ENCODE peak calls at places on chromosome 6, in four cellular contexts. X, D, S and J are unnamed samples.

GRCh38 chr6:35049885-35050284 is 91.3 kb downstream of the TCP11 start:
- DNase-seq in D (no peak), X (no peak), S (no peak), J (peak; percentile 76)

GRCh38 chr6:130713144-130713543 is 114.1 kb upstream of the SMLR1 start:
- DNase-seq in X (no peak), S (no peak), D (no peak), J (no peak)

GRCh38 chr6:168678588-168678987 is 237.6 kb downstream of the SMOC2 start:
- DNase-seq in S (no peak), X (no peak), D (no peak), J (no peak)

GRCh38 chr6:55293116-55293515 is 34.2 kb upstream of the GFRAL start:
- DNase-seq in X (peak; percentile 25), D (no peak), S (no peak), J (no peak)

GRCh38 chr6:107361568-107362270 is 97.6 kb downstream of the PDSS2 start:
- DNase-seq in D (no peak), S (no peak), X (no peak), J (no peak)

GRCh38 chr6:31969712-31970603 is 2.0 kb downstream of the DXO start:
- DNase-seq in D (no peak), X (no peak), S (no peak), J (no peak)

GRCh38 chr6:18308070-18308735 is 43.9 kb upstream of the DEK start:
- DNase-seq in X (no peak), D (no peak), S (no peak), J (no peak)

GRCh38 chr6:36312854-36313627 is 23.6 kb downstream of the BNIP5 start:
- DNase-seq in X (peak; percentile 56), S (no peak), D (no peak), J (peak; percentile 82)

GRCh38 chr6:21355638-21356037 is 237.9 kb upstream of the SOX4 start:
- DNase-seq in X (no peak), S (no peak), D (no peak), J (no peak)

GRCh38 chr6:21354805-21355238 is 238.7 kb upstream of the SOX4 start:
- DNase-seq in D (no peak), S (no peak), X (peak; percentile 42), J (no peak)

GRCh38 chr6:21359926-21360325 is 233.6 kb upstream of the SOX4 start:
- DNase-seq in D (no peak), S (no peak), X (no peak), J (no peak)

GRCh38 chr6:21357262-21357661 is 236.3 kb upstream of the SOX4 start:
- DNase-seq in X (no peak), D (no peak), S (no peak), J (no peak)

DNA sequence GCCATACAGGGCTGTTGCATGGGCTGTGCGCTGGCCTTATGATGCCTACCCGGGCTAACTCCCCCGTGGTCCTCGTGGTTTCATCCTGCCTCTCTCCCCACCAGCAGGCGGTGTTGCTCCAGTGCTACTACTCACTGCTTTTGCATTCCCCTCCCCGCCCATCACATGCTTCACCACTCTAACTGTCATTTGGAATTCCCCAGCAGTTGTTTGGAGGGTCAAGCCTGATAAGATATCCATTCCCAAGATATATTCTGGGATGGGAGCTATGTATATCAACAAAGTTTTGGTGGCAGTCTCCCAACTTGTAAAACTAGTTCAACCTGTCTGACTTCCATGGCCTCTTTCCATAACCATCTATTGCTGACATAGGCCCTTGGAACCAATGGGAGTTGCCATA is 233.2 kb upstream of the SOX4 start:
- DNase-seq in X (peak; percentile 53), D (no peak), S (no peak), J (no peak)
- TF ChIP-seq CTCF in X (peak; percentile 22), D (no peak), S (no peak), J (no peak)

DNA sequence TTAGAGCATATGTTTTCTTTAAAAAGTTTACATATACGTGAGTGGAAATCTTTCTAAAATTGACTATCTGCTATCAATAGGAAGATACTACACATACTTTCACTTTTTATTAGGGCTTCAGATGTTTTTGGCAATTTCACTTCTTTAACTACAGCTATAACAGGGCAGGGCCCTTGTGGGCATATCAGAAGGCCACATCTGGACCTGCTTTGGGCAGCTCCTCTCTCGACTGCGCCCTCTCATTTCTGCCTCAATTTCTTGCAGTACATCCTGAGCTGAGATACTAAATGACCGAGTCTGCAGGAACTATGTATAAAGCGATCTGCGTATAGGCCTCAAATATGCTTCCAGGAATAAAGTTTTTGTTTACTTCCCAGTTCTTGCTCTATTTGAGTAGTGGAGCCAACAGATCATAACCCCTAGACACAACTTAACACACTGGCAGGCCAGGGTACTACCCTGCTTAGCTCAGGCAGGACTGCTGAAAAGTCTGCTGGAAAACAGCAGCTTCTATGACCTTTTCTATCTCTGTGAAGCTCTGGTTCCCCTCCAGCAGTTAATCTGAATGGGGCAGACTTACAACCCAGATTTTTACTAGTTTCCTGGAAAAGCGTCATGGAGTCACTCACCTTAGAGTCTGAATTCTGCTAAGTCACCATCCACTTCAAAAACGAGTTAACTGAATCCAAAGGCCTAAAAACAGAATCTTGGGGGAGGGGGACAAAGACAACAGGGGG is 12.7 kb downstream of the GCLC start:
- DNase-seq in X (no peak), S (no peak), D (no peak), J (no peak)
- TF ChIP-seq CTCF in X (no peak), S (no peak), D (no peak), J (no peak)

DNA sequence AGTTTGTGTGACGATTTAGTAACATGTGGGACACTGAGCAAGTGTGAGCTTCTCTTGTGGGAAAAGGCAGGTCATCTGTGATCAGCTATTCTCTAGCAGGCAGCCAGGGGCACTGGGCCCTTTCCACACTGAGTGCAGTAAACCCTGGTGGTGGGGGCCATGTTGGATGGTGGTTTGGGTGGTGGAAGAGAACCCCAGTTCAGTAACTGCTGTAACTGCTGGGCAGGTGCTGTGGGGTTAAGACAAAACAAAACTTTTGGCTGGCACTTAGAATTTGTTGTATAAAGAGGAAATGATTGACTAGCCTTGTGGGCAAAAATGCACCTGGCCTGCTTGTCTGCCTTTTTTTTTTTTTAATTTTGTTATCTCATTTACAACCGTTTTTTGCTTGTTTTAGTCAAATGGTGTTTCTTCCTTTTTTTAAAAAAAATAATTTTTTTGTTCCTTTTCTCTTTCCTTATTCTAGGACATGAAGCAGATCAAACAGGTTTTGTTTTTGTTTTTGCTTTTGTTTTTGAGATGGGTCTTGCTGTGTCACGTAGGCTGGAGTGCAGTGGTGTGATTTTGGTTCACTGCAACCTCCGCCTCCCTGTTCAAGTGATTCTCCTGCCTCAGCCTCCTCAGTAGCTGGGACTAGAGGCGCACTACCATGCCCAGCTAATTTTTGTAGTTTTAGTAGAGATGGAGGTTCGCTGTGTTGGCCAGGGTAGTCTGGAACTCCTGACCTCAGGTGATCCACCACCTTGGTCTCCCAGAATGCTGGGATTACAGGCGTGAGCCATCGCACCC is 59.8 kb downstream of the IGF2R start:
- DNase-seq in X (peak; percentile 15), S (no peak), D (no peak), J (no peak)
- TF ChIP-seq CTCF in X (no peak), S (no peak), D (no peak), J (no peak)

DNA sequence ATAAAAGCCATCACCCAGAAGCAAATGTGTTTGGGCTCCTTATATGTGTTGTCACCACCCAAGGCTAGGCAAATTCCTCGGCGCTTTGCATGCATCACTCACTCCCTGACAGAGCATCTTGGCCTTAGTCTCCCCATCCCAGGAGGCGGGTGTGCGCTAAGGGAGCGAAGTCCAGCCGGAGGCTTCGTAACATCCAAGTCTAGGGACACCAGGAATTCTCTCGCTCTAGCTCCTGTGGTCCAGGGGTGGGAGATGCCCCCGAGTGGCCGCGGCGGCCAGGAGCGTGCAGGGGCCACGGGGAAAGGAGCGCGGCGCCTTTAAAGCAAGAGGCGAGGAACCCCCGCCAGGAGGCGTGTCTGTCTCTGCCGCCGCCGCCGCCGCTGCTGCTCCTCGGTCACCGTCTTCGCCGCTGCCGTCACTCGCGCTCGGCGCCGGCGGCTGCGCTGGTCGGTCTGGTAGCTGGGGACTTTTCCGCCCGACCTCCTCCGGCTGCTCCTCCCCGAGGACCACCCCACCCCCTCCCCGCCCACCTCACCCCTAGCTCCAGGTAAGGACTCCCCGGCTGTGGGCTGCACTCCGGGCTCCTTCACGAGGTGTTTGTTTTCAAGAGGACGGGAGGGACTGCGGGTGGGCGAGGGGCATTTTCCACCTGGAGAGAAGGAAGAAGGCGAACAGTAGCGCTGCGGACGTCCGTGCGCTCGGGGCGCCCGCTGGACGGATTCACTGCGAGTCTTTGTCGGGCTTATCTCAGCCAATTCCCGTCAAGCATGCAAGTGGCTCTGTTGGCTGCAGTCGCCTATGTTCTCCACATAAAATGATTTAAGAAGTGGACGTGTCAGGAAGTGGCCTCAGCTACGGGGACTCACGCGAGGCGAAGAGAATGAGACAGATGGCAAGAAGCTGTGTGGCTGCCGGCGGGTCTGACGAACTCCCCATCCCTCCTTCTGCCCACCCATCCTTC is at the start of gene GRIK2:
- DNase-seq in D (peak; percentile 77), S (no peak), X (peak; percentile 23), J (no peak)
- TF ChIP-seq CTCF in D (no peak), S (no peak), X (no peak), J (no peak)

GRCh38 chr6:97705568-97705967 is 422.6 kb upstream of the MMS22L start:
- DNase-seq in D (no peak), S (no peak), X (peak; percentile 3), J (no peak)
- TF ChIP-seq CTCF in D (no peak), S (no peak), X (peak; percentile 20), J (no peak)

GRCh38 chr6:157832250-157832967 is 9.4 kb downstream of the SNX9 start:
- DNase-seq in X (no peak), S (no peak), D (no peak), J (no peak)
- TF ChIP-seq CTCF in X (no peak), S (no peak), D (no peak), J (no peak)

DNA sequence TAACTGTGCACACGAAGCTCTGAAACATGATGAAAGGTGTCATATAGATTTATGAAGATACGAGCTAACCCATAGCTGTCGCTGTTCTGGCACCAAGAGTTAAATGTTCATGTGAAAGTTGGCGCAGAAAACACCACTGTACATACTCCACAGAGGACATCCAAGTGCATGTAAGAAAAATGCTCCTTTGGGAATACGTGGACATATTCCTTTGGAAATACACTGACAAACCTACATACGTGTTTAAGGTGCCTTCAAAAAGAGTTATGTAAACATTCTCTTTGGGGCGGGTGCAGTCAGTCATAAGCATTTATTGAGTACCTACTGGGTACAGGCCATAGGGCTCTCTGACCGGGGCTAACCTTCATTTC is 723 bp upstream of the ARID1B start:
- DNase-seq in X (peak; percentile 76), D (no peak), S (no peak), J (no peak)
- TF ChIP-seq CTCF in X (peak; percentile 16), D (no peak), S (no peak), J (no peak)